ENCODE peak calls at places on chromosomes 11 and 22, in eight cellular contexts. X is tibial nerve, P is IMR-90, U is breast epithelium, Y is fibroblast of mammary gland, C is transverse colon, N is colonic mucosa, I is GM06990. B is an unnamed sample.

GRCh38 chr11:47565340-47566165 is at the start of gene PTPMT1:
- DNase-seq in X (peak), P (peak), U (peak), Y (peak), C (peak), N (peak), I (peak), B (peak)

GRCh38 chr22:35376728-35377472 is 4.0 kb upstream of the HMOX1 start:
- DNase-seq in X (peak), P (peak), U (peak), Y (peak), C (peak), N (peak), I (peak), B (peak)

GRCh38 chr11:42311944-42312343 is 852.5 kb upstream of the LRRC4C start:
- DNase-seq in X (no peak), P (no peak), U (no peak), Y (peak), C (no peak), N (no peak), I (no peak), B (no peak)

GRCh38 chr11:108788565-108789199 is 123.8 kb downstream of the DDX10 start:
- DNase-seq in X (no peak), P (peak), U (no peak), Y (peak), C (no peak), N (no peak), I (peak), B (no peak)

GRCh38 chr11:3823762-3824506 is 15.6 kb downstream of the PGAP2 start:
- DNase-seq in X (no peak), P (no peak), U (no peak), Y (no peak), C (no peak), N (no peak), I (no peak), B (no peak)

GRCh38 chr11:540583-541432 is 3.5 kb downstream of the LRRC56 start:
- DNase-seq in X (no peak), P (no peak), U (no peak), Y (no peak), C (no peak), N (no peak), I (no peak), B (no peak)

GRCh38 chr11:110801328-110801727 is 89.1 kb upstream of the ARHGAP20 start:
- DNase-seq in X (no peak), P (no peak), U (no peak), Y (no peak), C (peak), N (no peak), I (no peak), B (no peak)

GRCh38 chr11:67179892-67180490 is 60.9 kb downstream of the KDM2A start:
- DNase-seq in X (no peak), P (no peak), U (no peak), Y (no peak), C (no peak), N (no peak), I (no peak), B (no peak)

GRCh38 chr22:50143096-50143495 is 27.4 kb upstream of the PANX2 start:
- DNase-seq in X (no peak), P (no peak), U (no peak), Y (no peak), C (no peak), N (no peak), I (no peak), B (no peak)

GRCh38 chr11:16779436-16779835 is 41.0 kb downstream of the C11orf58 start:
- DNase-seq in X (no peak), P (no peak), U (no peak), Y (no peak), C (peak), N (peak), I (no peak), B (no peak)

GRCh38 chr22:28939932-28940331 is 56.6 kb downstream of the ZNRF3 start:
- DNase-seq in X (no peak), P (no peak), U (no peak), Y (no peak), C (no peak), N (no peak), I (no peak), B (no peak)

GRCh38 chr11:71252434-71252781 is at the start of gene SHANK2:
- DNase-seq in X (no peak), P (no peak), U (peak), Y (no peak), C (peak), N (peak), I (no peak), B (no peak)

GRCh38 chr22:48545976-48546375 is 1281.7 kb downstream of the BRD1 start:
- DNase-seq in X (no peak), P (no peak), U (no peak), Y (no peak), C (no peak), N (no peak), I (no peak), B (no peak)

GRCh38 chr11:43748095-43748494 is 67.6 kb downstream of the HSD17B12 start:
- DNase-seq in X (no peak), P (no peak), U (no peak), Y (no peak), C (no peak), N (no peak), I (no peak), B (no peak)

GRCh38 chr11:100849914-100850235 is 162.8 kb downstream of the ARHGAP42 start:
- DNase-seq in X (no peak), P (no peak), U (no peak), Y (peak), C (no peak), N (no peak), I (no peak), B (no peak)

GRCh38 chr11:73463359-73463758 is 87.2 kb downstream of the RELT start:
- DNase-seq in X (no peak), P (peak), U (no peak), Y (peak), C (no peak), N (no peak), I (no peak), B (no peak)

GRCh38 chr11:1546077-1546535 is 26.0 kb downstream of the DUSP8 start:
- DNase-seq in X (no peak), P (no peak), U (no peak), Y (no peak), C (peak), N (peak), I (no peak), B (no peak)

GRCh38 chr11:1652026-1652425 is 22.5 kb downstream of the KRTAP5-5 start:
- DNase-seq in X (no peak), P (no peak), U (peak), Y (no peak), C (no peak), N (no peak), I (no peak), B (no peak)

DNA sequence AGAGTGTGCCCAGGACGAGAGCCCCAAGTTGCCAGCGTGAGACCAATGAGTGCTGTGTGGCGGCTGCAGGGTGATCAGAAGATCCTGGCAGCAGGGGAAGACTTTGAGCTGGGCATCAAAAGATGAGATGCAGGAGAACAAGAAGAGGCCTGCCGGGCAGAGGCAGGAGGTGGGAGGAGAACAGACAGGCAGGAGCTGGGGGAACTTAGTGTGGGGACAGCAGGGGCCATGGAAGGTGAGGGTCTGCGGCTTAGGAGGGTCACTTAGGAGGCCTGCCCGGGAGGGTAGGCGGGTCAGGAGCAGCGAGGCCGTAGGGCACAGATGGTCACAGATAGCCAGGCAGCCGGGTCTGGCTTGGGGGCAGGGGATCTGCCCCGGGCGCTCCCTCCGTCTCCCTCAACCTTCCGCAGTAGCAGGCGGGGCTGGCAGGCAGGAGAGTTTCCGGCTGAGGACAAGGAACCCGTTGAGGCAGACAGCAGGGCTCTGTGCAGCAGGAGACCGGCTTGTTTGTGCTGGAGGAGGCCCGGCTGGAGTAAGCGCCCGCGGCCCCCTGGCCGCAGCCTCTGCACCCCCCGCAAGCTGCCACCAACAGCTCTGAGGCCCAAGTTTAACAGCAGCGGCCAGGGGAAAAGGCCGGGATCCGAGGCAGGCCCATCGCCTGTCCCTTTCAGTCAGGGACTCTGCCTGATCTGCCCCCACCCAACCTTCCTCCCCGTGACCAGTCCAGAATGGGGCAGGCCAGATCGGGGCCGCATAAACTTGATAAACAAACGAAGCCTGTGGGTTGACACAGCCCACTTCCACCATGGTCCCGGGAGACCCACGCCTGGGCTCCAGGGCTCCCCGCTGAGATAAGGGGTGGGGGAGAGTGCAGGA is 13.8 kb downstream of the SCARF2 start:
- DNase-seq in X (no peak), P (no peak), U (no peak), Y (no peak), C (no peak), N (peak), I (no peak), B (no peak)
- H3K4me3 ChIP-seq in X (no peak), P (no peak), U (no peak), Y (no peak), C (no peak), N (no peak), I (no peak), B (no peak)

GRCh38 chr11:122655527-122656072 is at the start of gene UBASH3B:
- DNase-seq in X (peak), P (peak), U (peak), Y (peak), C (peak), N (peak), I (peak), B (no peak)

GRCh38 chr11:122653911-122654310 is 1.6 kb upstream of the UBASH3B start:
- DNase-seq in X (no peak), P (peak), U (no peak), Y (peak), C (no peak), N (no peak), I (no peak), B (no peak)

GRCh38 chr11:122656073-122656630 is 630 bp downstream of the UBASH3B start:
- DNase-seq in X (peak), P (peak), U (peak), Y (peak), C (peak), N (peak), I (no peak), B (no peak)

GRCh38 chr11:122659676-122660571 is 4.4 kb downstream of the UBASH3B start:
- DNase-seq in X (no peak), P (no peak), U (no peak), Y (no peak), C (no peak), N (no peak), I (no peak), B (no peak)

DNA sequence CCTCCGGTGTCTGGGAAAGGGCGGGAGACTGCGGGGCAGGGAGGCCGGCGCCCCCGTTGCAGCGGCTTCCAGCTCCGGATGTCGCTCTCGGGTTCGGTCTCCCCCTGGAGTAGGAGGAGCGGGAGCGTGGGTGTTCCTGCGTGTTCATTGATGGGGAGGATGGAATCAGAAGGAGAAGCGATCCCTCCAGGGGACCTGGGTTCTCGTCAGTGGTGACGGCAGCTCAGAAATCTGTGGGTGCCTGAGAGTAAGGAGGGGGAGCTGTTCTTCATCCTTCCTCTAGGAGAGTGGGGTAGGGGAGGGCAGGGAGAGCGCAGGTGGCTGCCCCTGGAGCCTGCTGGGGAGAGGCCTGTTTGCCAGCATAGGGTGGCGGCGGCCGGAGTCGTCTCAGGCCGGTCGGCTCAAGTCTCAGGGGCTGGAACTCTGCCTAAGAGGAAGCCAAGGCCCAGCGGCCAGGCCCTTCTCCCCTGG is 1.1 kb downstream of the UBASH3B start:
- DNase-seq in X (peak), P (peak), U (peak), Y (peak), C (peak), N (peak), I (peak), B (no peak)
- TF ChIP-seq CTCF in X (no peak), P (peak), U (no peak), Y (no peak), C (no peak), N (no peak), I (no peak), B (no peak)

GRCh38 chr11:14642453-14642852 is 1.2 kb upstream of the PDE3B start:
- DNase-seq in X (no peak), P (no peak), U (no peak), Y (no peak), C (no peak), N (no peak), I (no peak), B (no peak)
- H3K4me3 ChIP-seq in X (no peak), P (no peak), U (no peak), Y (no peak), C (no peak), N (no peak), I (no peak), B (no peak)

GRCh38 chr11:36155770-36156485 is 133.3 kb downstream of the COMMD9 start:
- DNase-seq in X (no peak), P (peak), U (no peak), Y (peak), C (no peak), N (no peak), I (no peak), B (no peak)
- TF ChIP-seq CTCF in X (no peak), P (peak), U (no peak), Y (peak), C (no peak), N (no peak), I (no peak), B (no peak)

DNA sequence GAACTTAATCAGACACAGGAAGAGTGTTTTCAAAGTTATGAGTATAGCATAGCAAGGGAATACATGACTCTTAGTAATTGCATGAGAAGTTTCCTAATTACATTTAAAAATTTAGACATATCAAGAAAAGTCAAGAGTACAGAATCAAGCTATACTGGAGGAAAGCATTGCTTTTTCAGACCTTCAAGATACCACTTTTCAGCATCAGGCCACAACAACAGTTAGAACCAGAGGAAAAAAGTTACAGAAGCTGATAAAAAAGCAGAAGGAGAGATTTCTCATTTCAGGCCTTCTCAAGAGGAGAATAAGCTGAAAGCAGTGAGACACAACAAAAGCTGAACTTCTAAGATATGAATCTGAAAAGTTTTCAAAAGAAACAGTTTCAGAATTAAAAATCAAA is 28.1 kb upstream of the QSER1 start:
- DNase-seq in X (no peak), P (no peak), U (no peak), Y (no peak), C (no peak), N (no peak), I (no peak), B (no peak)
- H3K4me3 ChIP-seq in X (no peak), P (no peak), U (no peak), Y (no peak), C (no peak), N (no peak), I (no peak), B (no peak)

GRCh38 chr11:123062158-123062891 is 389 bp upstream of the HSPA8 start:
- DNase-seq in X (peak), P (peak), U (peak), Y (peak), C (peak), N (peak), I (peak), B (peak)

GRCh38 chr11:123063396-123064267 is 1.7 kb upstream of the HSPA8 start:
- DNase-seq in X (peak), P (peak), U (no peak), Y (peak), C (peak), N (peak), I (no peak), B (no peak)

GRCh38 chr11:123061403-123062157 is at the start of gene HSPA8:
- DNase-seq in X (peak), P (peak), U (peak), Y (peak), C (peak), N (peak), I (no peak), B (no peak)

GRCh38 chr11:123064268-123064657 is 2.3 kb upstream of the HSPA8 start:
- DNase-seq in X (no peak), P (no peak), U (no peak), Y (no peak), C (no peak), N (no peak), I (no peak), B (no peak)

GRCh38 chr11:123062892-123063395 is 1.0 kb upstream of the HSPA8 start:
- DNase-seq in X (no peak), P (peak), U (no peak), Y (peak), C (no peak), N (no peak), I (no peak), B (no peak)
- TF ChIP-seq CTCF in X (no peak), P (no peak), U (no peak), Y (no peak), C (no peak), N (no peak), I (no peak), B (no peak)

DNA sequence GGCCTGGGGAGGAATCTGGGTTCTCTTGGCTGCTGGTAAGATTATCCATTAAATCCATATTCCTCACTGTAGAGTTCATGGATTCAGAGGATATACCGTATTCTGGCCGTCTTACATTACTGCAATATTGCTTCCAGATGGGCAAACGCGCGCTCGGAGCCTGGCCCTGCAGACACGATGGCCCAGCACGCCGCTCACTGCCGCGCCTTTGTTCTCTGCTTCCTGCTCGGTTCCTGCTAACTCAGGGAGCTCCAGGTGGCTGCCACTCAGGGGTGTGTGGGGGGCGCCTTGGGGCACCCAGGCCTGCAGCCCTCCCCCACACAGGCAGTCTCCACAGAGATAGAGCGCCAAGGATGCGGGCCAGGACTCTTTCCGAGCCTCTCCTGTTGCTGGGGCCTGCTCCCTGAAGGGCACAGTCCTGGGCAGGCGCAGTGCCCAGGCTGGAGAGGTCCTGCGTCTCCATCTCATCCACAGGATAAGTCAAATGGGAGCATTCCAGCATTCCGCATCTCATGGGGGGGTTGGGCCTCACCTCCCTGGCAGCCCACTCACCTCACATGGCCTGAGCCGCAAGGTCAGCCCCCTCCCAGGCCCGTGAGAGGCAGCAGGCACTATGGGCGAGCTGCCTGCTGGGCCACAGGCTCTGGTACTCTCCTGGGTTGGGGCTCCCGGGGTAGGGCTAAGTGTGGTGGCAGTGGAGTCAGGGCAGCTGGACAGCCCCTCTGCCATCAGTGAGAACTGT is 14.1 kb upstream of the KCNQ1OT1 start:
- DNase-seq in X (no peak), P (no peak), U (no peak), Y (no peak), C (no peak), N (no peak), I (no peak), B (no peak)
- H3K4me3 ChIP-seq in X (no peak), P (no peak), U (no peak), Y (no peak), C (no peak), N (no peak), I (no peak), B (no peak)

DNA sequence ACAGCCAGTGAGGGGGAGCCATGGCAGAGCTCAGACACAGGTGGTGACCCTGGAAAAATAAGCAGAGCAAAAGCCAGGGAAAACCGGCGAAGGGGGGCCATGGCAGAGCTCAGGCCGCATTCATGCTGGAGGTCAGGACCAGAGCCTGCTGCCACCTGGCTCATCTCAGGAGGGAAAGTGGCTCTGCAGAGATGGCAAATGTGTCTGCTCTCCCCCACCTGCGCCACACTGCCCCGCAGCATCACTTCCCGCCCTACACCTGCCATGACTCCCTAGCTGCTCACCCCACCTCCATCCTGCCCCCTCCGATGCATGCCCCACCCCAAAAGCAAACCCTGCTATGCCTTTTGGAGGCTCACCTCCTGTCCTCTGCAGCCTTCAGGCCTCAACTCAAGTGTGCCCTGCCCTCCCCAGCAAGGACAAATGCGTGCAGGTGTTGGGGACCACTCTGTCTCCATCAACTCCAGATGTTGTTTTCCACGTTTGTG is 123.2 kb upstream of the FGF3 start:
- DNase-seq in X (no peak), P (no peak), U (no peak), Y (no peak), C (no peak), N (no peak), I (no peak), B (no peak)
- TF ChIP-seq CTCF in X (no peak), P (no peak), U (no peak), Y (no peak), C (no peak), N (no peak), I (no peak), B (no peak)